ENCODE peak calls at places on chromosomes 12 and 14, in seven cellular contexts. N, R, C, K, J, Z and M are unnamed samples.

GRCh38 chr12:75964150-75964549 is 67.4 kb downstream of the PHLDA1 start:
- DNase-seq in N (no peak), R (no peak), C (no peak), K (no peak), J (no peak), Z (peak; percentile 74), M (no peak)

GRCh38 chr12:98698603-98699463 is 53.7 kb downstream of the APAF1 start:
- DNase-seq in N (no peak), R (peak; percentile 47), C (peak; percentile 30), K (peak; percentile 51), J (peak; percentile 68), Z (peak; percentile 61), M (peak; percentile 58)

GRCh38 chr12:110693731-110694130 is 4.8 kb upstream of the HVCN1 start:
- DNase-seq in N (no peak), R (no peak), C (no peak), K (no peak), J (no peak), Z (no peak), M (no peak)

GRCh38 chr12:1702708-1703107 is 11.8 kb downstream of the ADIPOR2 start:
- DNase-seq in N (no peak), R (no peak), C (no peak), K (no peak), J (no peak), Z (no peak), M (no peak)

GRCh38 chr12:77354766-77355362 is 289.5 kb upstream of the E2F7 start:
- DNase-seq in N (no peak), R (no peak), C (no peak), K (no peak), J (no peak), Z (no peak), M (no peak)

GRCh38 chr12:63802012-63802608 is 22.4 kb downstream of the RXYLT1 start:
- DNase-seq in N (no peak), R (no peak), C (peak; percentile 30), K (no peak), J (no peak), Z (no peak), M (no peak)

GRCh38 chr14:74853581-74853980 is 22.4 kb downstream of the PROX2 start:
- DNase-seq in N (no peak), R (no peak), C (no peak), K (no peak), J (no peak), Z (no peak), M (no peak)

GRCh38 chr12:6963016-6963731 is 7.3 kb downstream of the PHB2 start:
- DNase-seq in N (no peak), R (peak; percentile 20), C (no peak), K (no peak), J (no peak), Z (no peak), M (no peak)

GRCh38 chr12:119593578-119594398 is at the start of gene TMEM233:
- DNase-seq in N (no peak), R (no peak), C (no peak), K (no peak), J (no peak), Z (no peak), M (peak; percentile 69)